ENCODE peak calls at places on chromosomes 1 and 21, in four cellular contexts. F is NB4, A is A549, T is K562. W is an unnamed sample.

GRCh38 chr1:86852737-86853408 is 61.1 kb downstream of the SELENOF start:
- DNase-seq in F (peak), A (no peak), T (no peak), W (no peak)

GRCh38 chr1:76254165-76255043 is 179.9 kb downstream of the ST6GALNAC3 start:
- DNase-seq in F (no peak), A (no peak), T (no peak), W (no peak)

GRCh38 chr1:6796095-6796494 is 10.8 kb downstream of the CAMTA1 start:
- DNase-seq in F (no peak), A (no peak), T (no peak), W (no peak)

GRCh38 chr21:44300262-44300959 is 558 bp downstream of the PFKL start:
- DNase-seq in F (peak), A (peak), T (peak), W (peak)

GRCh38 chr1:11749203-11749689 is 12.7 kb upstream of the C1orf167 start:
- DNase-seq in F (peak), A (peak), T (peak), W (peak)

GRCh38 chr1:183403386-183403957 is 14.7 kb downstream of the NMNAT2 start:
- DNase-seq in F (no peak), A (no peak), T (no peak), W (no peak)

GRCh38 chr1:153534933-153535663 is 693 bp downstream of the S100A6 start:
- DNase-seq in F (peak), A (peak), T (no peak), W (no peak)

GRCh38 chr1:209743145-209743482 is 12.7 kb upstream of the TRAF3IP3 start:
- DNase-seq in F (no peak), A (no peak), T (no peak), W (no peak)

GRCh38 chr1:47986741-47987140 is 10.4 kb downstream of the TRABD2B start:
- DNase-seq in F (no peak), A (no peak), T (no peak), W (no peak)

GRCh38 chr1:179166663-179167417 is 62.6 kb downstream of the ABL2 start:
- DNase-seq in F (no peak), A (no peak), T (no peak), W (no peak)

GRCh38 chr1:29033829-29034466 is 89.8 kb downstream of the TMEM200B start:
- DNase-seq in F (peak), A (peak), T (peak), W (no peak)

GRCh38 chr1:159798893-159799292 is 3.3 kb upstream of the FCRL6 start:
- DNase-seq in F (peak), A (peak), T (peak), W (peak)

GRCh38 chr1:7991504-7992440 is 30.3 kb downstream of the PARK7 start:
- DNase-seq in F (no peak), A (no peak), T (no peak), W (peak)
- TF ChIP-seq MAX in F (no peak), A (no peak), T (no peak), W (no peak)

GRCh38 chr21:46562964-46563607 is 41.8 kb downstream of the S100B start:
- DNase-seq in F (no peak), A (no peak), T (no peak), W (no peak)
- TF ChIP-seq MAX in F (no peak), A (no peak), T (no peak), W (no peak)

GRCh38 chr1:228081144-228081543 is 1.4 kb upstream of the ARF1 start:
- DNase-seq in F (no peak), A (no peak), T (no peak), W (no peak)
- TF ChIP-seq MAX in F (no peak), A (no peak), T (peak), W (no peak)

DNA sequence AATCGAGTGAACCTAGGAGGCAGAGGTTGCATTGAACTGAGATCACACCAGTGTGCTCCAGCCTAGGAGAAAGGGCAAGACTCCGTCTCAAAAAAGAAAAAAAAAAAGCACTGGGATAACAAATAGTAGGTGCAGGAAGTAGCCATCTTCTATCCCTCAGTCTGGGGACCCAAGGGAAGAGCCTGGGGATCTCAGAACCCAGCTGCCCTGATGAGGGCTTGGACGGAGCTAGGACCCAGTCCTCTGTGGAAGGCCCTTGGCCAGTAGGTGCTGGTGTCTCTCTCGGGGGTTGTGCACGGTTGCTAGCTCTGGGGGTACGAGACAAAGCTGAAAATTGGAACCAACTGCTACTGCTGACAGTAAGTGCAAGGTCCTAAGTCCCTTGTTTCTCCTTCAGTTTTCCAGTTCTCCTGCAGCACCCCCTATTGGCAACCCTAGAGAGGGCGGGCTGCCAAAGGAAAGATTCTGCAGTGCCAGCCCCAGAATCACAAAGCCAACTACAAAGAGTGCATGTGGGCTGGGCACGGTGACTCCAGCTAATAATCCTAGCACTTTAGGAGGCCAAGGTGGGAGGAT is 57.6 kb upstream of the KIF1B start:
- DNase-seq in F (peak), A (peak), T (peak), W (peak)
- TF ChIP-seq MAX in F (no peak), A (no peak), T (no peak), W (no peak)